ENCODE peak calls at places on chromosome 20, in six cellular contexts. U is ovary, I is hepatocyte, T is cardiac muscle cell, V is upper lobe of left lung, D is esophagus squamous epithelium. Z is an unnamed sample. For H3K27me3, the result is how much of the 10 kb centered on the place peaks cover.

GRCh38 chr20:57048027-57048869 is 218.2 kb downstream of the BMP7 start:
- DNase-seq in U (no peak), I (peak), T (peak), V (no peak), D (no peak), Z (no peak)

GRCh38 chr20:53872081-53872541 is 198.3 kb downstream of the BCAS1 start:
- DNase-seq in U (no peak), I (no peak), T (no peak), V (no peak), D (no peak), Z (no peak)

GRCh38 chr20:48066851-48067250 is 281.6 kb upstream of the SULF2 start:
- DNase-seq in U (no peak), I (no peak), T (no peak), V (no peak), D (no peak), Z (no peak)

GRCh38 chr20:35007891-35008290 is 52.2 kb downstream of the MYH7B start:
- DNase-seq in U (no peak), I (no peak), T (no peak), V (peak), D (no peak), Z (no peak)

GRCh38 chr20:7503501-7503900 is 436.8 kb downstream of the HAO1 start:
- DNase-seq in U (no peak), I (no peak), T (no peak), V (no peak), D (no peak), Z (no peak)

GRCh38 chr20:32580970-32581838 is 3.9 kb downstream of the NOL4L start:
- DNase-seq in U (no peak), I (peak), T (peak), V (peak), D (no peak), Z (no peak)

GRCh38 chr20:25237610-25238318 is 10.1 kb upstream of the PYGB start:
- DNase-seq in U (no peak), I (peak), T (no peak), V (peak), D (peak), Z (peak)

GRCh38 chr20:13839421-13840092 is 54.7 kb downstream of the NDUFAF5 start:
- DNase-seq in U (no peak), I (no peak), T (no peak), V (no peak), D (no peak), Z (no peak)

GRCh38 chr20:64114356-64114971 is 7.1 kb upstream of the NPBWR2 start:
- DNase-seq in U (no peak), I (no peak), T (no peak), V (no peak), D (no peak), Z (no peak)

GRCh38 chr20:846894-847278 is 13.4 kb downstream of the FAM110A start:
- DNase-seq in U (no peak), I (no peak), T (no peak), V (peak), D (no peak), Z (no peak)

GRCh38 chr20:40679119-40679637 is 9.9 kb downstream of the MAFB start:
- DNase-seq in U (no peak), I (no peak), T (no peak), V (no peak), D (no peak), Z (no peak)

GRCh38 chr20:54346269-54346668 is 129.1 kb upstream of the DOK5 start:
- DNase-seq in U (no peak), I (no peak), T (no peak), V (no peak), D (no peak), Z (no peak)

DNA sequence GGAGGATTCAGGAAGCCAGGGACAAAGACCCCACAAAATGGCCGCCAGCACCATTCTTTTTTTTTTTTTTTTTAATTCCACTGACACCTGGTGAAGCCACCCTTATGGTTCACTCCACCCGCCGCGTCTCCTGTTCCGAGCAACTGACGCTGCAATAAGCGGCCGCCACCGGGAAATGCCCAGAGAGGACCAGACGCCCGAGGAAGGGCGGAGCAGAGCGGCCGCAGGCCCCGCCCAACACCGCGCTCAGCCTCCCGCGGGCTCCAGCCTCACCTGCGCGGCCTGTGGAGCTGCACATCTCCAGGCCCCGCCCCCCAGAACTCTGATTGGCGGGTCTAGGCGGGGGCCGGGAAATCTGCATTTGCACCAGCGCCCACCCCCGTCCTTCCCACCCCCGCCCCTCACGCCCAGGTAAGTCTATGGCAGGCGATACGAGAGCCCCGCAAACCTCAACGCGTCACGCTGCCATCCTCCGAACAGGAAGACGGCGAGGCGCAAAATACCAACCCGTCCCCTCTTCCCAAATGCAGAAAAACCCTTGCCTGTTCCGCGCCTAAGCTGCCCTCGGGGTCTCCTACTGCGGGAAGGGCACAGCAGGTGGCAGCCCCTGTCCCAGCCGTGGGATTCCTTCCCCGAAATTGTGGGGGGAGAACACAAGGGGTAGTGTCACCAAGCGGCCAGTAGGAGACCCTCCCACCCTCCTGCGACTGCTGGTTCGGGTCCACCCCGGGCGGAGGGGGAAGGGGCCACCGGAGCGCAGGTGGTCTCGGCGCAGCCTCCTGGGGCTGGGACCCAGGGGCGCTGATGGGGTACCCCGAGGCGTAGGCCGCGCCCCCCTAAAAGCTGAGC is 948 bp downstream of the ATP9A start:
- DNase-seq in U (peak), I (peak), T (peak), V (peak), D (no peak), Z (no peak)
- TF ChIP-seq CTCF in U (peak), I (peak), T (peak), V (peak), D (peak), Z (no peak)

DNA sequence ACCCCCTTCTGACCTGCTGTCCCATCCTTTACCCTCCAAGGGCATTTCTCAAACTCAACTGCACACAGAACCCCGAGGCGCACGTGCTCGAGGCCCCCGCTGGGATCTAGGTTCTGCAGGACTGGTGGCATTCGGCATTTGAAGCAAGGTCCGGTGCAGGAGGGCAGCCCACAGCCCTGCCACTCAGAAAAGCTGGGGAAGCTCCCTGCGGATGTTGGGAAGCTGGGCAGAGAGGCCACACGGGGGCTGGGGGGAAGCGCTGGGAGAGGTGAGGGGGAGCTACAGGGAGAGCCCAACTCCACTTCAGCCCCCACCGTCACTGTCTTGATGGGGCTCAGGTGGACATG is 51.2 kb upstream of the SLCO4A1 start:
- DNase-seq in U (no peak), I (no peak), T (no peak), V (no peak), D (no peak), Z (no peak)
- H3K27me3 ChIP-seq in U (under half), I (under half), T (under half), V (under half), D (half or more), Z (under half)

DNA sequence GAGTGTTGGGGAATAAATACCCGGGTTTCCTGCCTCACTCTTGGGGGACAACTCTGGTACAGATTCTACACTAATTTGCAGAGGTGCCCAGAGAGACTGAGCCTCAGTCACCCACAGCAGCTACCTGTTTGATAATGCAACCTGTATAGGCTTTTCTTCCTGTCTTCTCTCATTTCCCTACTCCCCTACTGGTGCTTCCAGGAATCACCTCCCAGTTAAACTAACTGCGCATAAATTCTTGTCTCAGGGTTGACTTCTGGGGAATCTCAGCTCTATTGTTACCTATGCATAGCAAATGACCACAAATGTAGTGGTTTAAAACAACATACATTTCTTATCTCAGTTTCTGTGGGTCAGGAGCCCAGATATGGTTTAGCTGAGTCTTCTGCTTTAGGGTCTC is 11.3 kb downstream of the OCSTAMP start:
- DNase-seq in U (no peak), I (no peak), T (no peak), V (no peak), D (no peak), Z (no peak)
- TF ChIP-seq CTCF in U (no peak), I (no peak), T (no peak), V (no peak), D (no peak), Z (peak)

GRCh38 chr20:59577037-59577808 is 27.1 kb upstream of the PHACTR3 start:
- DNase-seq in U (peak), I (no peak), T (no peak), V (no peak), D (no peak), Z (no peak)
- H3K27me3 ChIP-seq in U (under half), I (half or more), T (under half), V (under half), D (half or more), Z (under half)

DNA sequence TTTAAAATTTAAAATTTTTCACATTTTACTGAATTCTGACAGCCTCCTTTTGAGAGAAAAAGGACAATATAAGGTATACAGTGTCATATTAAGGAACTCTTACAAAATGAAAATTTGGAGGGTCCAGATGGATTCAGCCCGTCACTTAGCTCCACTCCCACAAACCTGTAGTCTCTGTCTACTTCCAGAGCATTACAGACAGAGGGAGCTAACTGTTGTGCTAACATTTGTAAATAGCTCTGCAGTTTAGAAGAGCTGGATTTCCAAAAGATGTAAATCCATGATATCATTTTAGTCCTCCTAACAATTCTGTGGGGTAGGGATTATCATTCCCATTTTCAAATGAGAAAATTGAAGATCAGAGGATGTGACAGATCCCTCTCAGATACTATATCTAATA is 16.1 kb upstream of the SERINC3 start:
- DNase-seq in U (no peak), I (no peak), T (no peak), V (no peak), D (no peak), Z (no peak)
- TF ChIP-seq CTCF in U (no peak), I (peak), T (no peak), V (no peak), D (no peak), Z (no peak)

GRCh38 chr20:51460163-51460562 is 82.4 kb downstream of the NFATC2 start:
- DNase-seq in U (no peak), I (no peak), T (no peak), V (no peak), D (no peak), Z (no peak)
- H3K27me3 ChIP-seq in U (under half), I (under half), T (under half), V (under half), D (under half), Z (under half)